ENCODE peak calls at places on chromosomes 12 and 14, in ten cellular contexts. R, J, O, N, L, S, Q, V, P and F are unnamed samples.

GRCh38 chr12:94649349-94650142 is 811 bp downstream of the TMCC3 start:
- DNase-seq in R (peak; percentile 4), J (peak; percentile 23), O (no peak), N (no peak), L (peak; percentile 13), S (peak; percentile 58), Q (peak; percentile 64), V (peak; percentile 31), P (peak; percentile 56), F (no peak)

GRCh38 chr12:6316921-6317692 is 6.6 kb downstream of the PLEKHG6 start:
- DNase-seq in R (no peak), J (no peak), O (no peak), N (no peak), L (no peak), S (no peak), Q (no peak), V (no peak), P (no peak), F (no peak)

GRCh38 chr12:13205809-13206559 is 9.5 kb downstream of the EMP1 start:
- DNase-seq in R (peak; percentile 99), J (no peak), O (no peak), N (peak; percentile 92), L (no peak), S (peak; percentile 44), Q (no peak), V (no peak), P (peak; percentile 98), F (no peak)

GRCh38 chr12:114393569-114393968 is 12.4 kb downstream of the TBX5 start:
- DNase-seq in R (no peak), J (no peak), O (no peak), N (no peak), L (no peak), S (no peak), Q (no peak), V (no peak), P (no peak), F (no peak)

GRCh38 chr14:34359423-34360120 is 102.5 kb downstream of the SPTSSA start:
- DNase-seq in R (no peak), J (no peak), O (no peak), N (no peak), L (no peak), S (no peak), Q (no peak), V (peak; percentile 12), P (no peak), F (no peak)

GRCh38 chr12:109841356-109841755 is 8.2 kb upstream of the TRPV4 start:
- DNase-seq in R (no peak), J (no peak), O (no peak), N (no peak), L (no peak), S (no peak), Q (no peak), V (no peak), P (no peak), F (no peak)

GRCh38 chr12:95802482-95803264 is 12.1 kb upstream of the NTN4 start:
- DNase-seq in R (peak; percentile 93), J (no peak), O (no peak), N (peak; percentile 99), L (no peak), S (no peak), Q (no peak), V (no peak), P (peak; percentile 96), F (no peak)

GRCh38 chr12:123475256-123475703 is 17.3 kb downstream of the SNRNP35 start:
- DNase-seq in R (no peak), J (no peak), O (no peak), N (no peak), L (no peak), S (no peak), Q (no peak), V (no peak), P (no peak), F (no peak)

GRCh38 chr12:13211191-13211858 is 14.8 kb downstream of the EMP1 start:
- DNase-seq in R (peak; percentile 34), J (no peak), O (no peak), N (no peak), L (no peak), S (no peak), Q (no peak), V (no peak), P (no peak), F (no peak)

GRCh38 chr14:68464716-68465115 is 328.2 kb downstream of the ZFP36L1 start:
- DNase-seq in R (peak; percentile 64), J (no peak), O (no peak), N (no peak), L (no peak), S (no peak), Q (no peak), V (no peak), P (peak; percentile 97), F (no peak)

GRCh38 chr14:79225815-79226214 is 985.5 kb downstream of the DIO2 start:
- DNase-seq in R (no peak), J (no peak), O (no peak), N (no peak), L (no peak), S (no peak), Q (no peak), V (no peak), P (no peak), F (no peak)

GRCh38 chr14:36513451-36514277 is 6.4 kb downstream of the NKX2-1 start:
- DNase-seq in R (no peak), J (no peak), O (peak; percentile 66), N (no peak), L (no peak), S (no peak), Q (no peak), V (no peak), P (no peak), F (no peak)

GRCh38 chr12:68638721-68639395 is 28.2 kb downstream of the RAP1B start:
- DNase-seq in R (no peak), J (no peak), O (no peak), N (no peak), L (no peak), S (no peak), Q (no peak), V (no peak), P (no peak), F (no peak)

GRCh38 chr12:114904254-114905003 is 220.5 kb upstream of the TBX3 start:
- DNase-seq in R (peak; percentile 85), J (no peak), O (no peak), N (peak; percentile 48), L (no peak), S (no peak), Q (no peak), V (no peak), P (peak; percentile 52), F (no peak)

GRCh38 chr14:104774453-104775072 is 21.0 kb downstream of the AKT1 start:
- DNase-seq in R (no peak), J (no peak), O (no peak), N (no peak), L (no peak), S (no peak), Q (no peak), V (no peak), P (no peak), F (no peak)

GRCh38 chr12:27424631-27425230 is 21.8 kb upstream of the SMCO2 start:
- DNase-seq in R (peak; percentile 58), J (no peak), O (no peak), N (peak; percentile 34), L (peak; percentile 12), S (no peak), Q (no peak), V (no peak), P (peak; percentile 36), F (no peak)

GRCh38 chr12:58575281-58575680 is 345.0 kb downstream of the LRIG3 start:
- DNase-seq in R (peak; percentile 94), J (no peak), O (no peak), N (no peak), L (no peak), S (no peak), Q (no peak), V (no peak), P (peak; percentile 7), F (peak; percentile 16)

GRCh38 chr12:71892059-71892458 is 46.6 kb upstream of the TPH2 start:
- DNase-seq in R (no peak), J (no peak), O (no peak), N (no peak), L (no peak), S (no peak), Q (no peak), V (no peak), P (no peak), F (no peak)

GRCh38 chr12:47038270-47038748 is 41.1 kb upstream of the PCED1B start:
- DNase-seq in R (peak; percentile 35), J (no peak), O (no peak), N (peak; percentile 99), L (no peak), S (no peak), Q (no peak), V (no peak), P (no peak), F (no peak)

GRCh38 chr14:83071888-83072501 is 1538.3 kb upstream of the SEL1L start:
- DNase-seq in R (peak; percentile 19), J (no peak), O (no peak), N (no peak), L (no peak), S (peak; percentile 22), Q (no peak), V (no peak), P (peak; percentile 46), F (peak; percentile 5)

GRCh38 chr14:55142466-55142865 is 13.4 kb downstream of the LGALS3 start:
- DNase-seq in R (no peak), J (no peak), O (no peak), N (no peak), L (no peak), S (no peak), Q (no peak), V (no peak), P (no peak), F (no peak)